ENCODE peak calls at places on chromosome 12, in ten cellular contexts. U is activated naive CD4-positive, alpha-beta T cell; O is AG08395; T is KG1; P is Calu3; S is heart left ventricle; A is NCI-H1092; K is amniotic stem cell; G is naive thymus-derived CD4-positive, alpha-beta T cell; H is B cell. E is an unnamed sample.

GRCh38 chr12:122875590-122876220 is 20.2 kb downstream of the VPS37B start:
- DNase-seq in U (no peak), O (peak), T (no peak), P (no peak), S (no peak), A (no peak), K (no peak), G (no peak), H (no peak), E (no peak)

GRCh38 chr12:57152408-57153038 is 5.1 kb upstream of the LRP1-AS start:
- DNase-seq in U (no peak), O (peak), T (no peak), P (no peak), S (no peak), A (no peak), K (no peak), G (no peak), H (no peak), E (no peak)

GRCh38 chr12:4701863-4702262 is 18.3 kb upstream of the GALNT8 start:
- DNase-seq in U (no peak), O (no peak), T (no peak), P (no peak), S (no peak), A (no peak), K (no peak), G (no peak), H (no peak), E (no peak)

GRCh38 chr12:106582661-106583577 is at the start of gene RFX4:
- DNase-seq in U (no peak), O (no peak), T (no peak), P (no peak), S (no peak), A (no peak), K (no peak), G (no peak), H (peak), E (no peak)

GRCh38 chr12:109617496-109617895 is 43.9 kb downstream of the MVK start:
- DNase-seq in U (no peak), O (no peak), T (no peak), P (no peak), S (no peak), A (no peak), K (no peak), G (no peak), H (no peak), E (no peak)

GRCh38 chr12:11862794-11863193 is 207.9 kb upstream of the BCL2L14 start:
- DNase-seq in U (no peak), O (peak), T (no peak), P (no peak), S (no peak), A (no peak), K (no peak), G (no peak), H (no peak), E (no peak)

GRCh38 chr12:51124504-51124903 is 41.1 kb upstream of the CSRNP2 start:
- DNase-seq in U (no peak), O (no peak), T (no peak), P (no peak), S (no peak), A (no peak), K (no peak), G (no peak), H (no peak), E (no peak)

GRCh38 chr12:50252977-50253376 is 30.3 kb downstream of the LIMA1 start:
- DNase-seq in U (no peak), O (no peak), T (no peak), P (no peak), S (no peak), A (no peak), K (no peak), G (no peak), H (no peak), E (no peak)

E was measured in type B pancreatic cell.